ENCODE peak calls at places on chromosomes 12 and 14, in four cellular contexts. T, O, Z and K are unnamed samples.

GRCh38 chr12:89059721-89060120 is 292.6 kb downstream of the DUSP6 start:
- DNase-seq in T (no peak), O (no peak), Z (no peak), K (no peak)

GRCh38 chr12:48851883-48852733 is at the start of gene DDX23:
- DNase-seq in T (peak; percentile 91), O (peak; percentile 92), Z (peak; percentile 98), K (peak; percentile 97)

GRCh38 chr12:95173392-95174251 is 43.6 kb downstream of the FGD6 start:
- DNase-seq in T (no peak), O (no peak), Z (peak; percentile 75), K (peak; percentile 53)

GRCh38 chr12:94831081-94831747 is 172.3 kb downstream of the NDUFA12 start:
- DNase-seq in T (no peak), O (no peak), Z (no peak), K (no peak)

GRCh38 chr14:22314183-22314820 is 274.7 kb downstream of the DAD1 start:
- DNase-seq in T (peak; percentile 60), O (peak; percentile 82), Z (peak; percentile 37), K (peak; percentile 43)

GRCh38 chr12:130401703-130402102 is 64.0 kb downstream of the PIWIL1 start:
- DNase-seq in T (no peak), O (peak; percentile 12), Z (no peak), K (no peak)

GRCh38 chr12:131513606-131514005 is 197.3 kb upstream of the SFSWAP start:
- DNase-seq in T (no peak), O (peak; percentile 3), Z (no peak), K (no peak)

GRCh38 chr14:33922125-33922524 is 28.7 kb downstream of the EGLN3 start:
- DNase-seq in T (no peak), O (no peak), Z (no peak), K (no peak)

GRCh38 chr12:106445053-106445452 is 87.5 kb downstream of the POLR3B start:
- DNase-seq in T (no peak), O (no peak), Z (no peak), K (no peak)

GRCh38 chr12:63064080-63064479 is 86.9 kb downstream of the AVPR1A start:
- DNase-seq in T (no peak), O (no peak), Z (no peak), K (no peak)

GRCh38 chr12:4506870-4507269 is 31.8 kb upstream of the RAD51AP1 start:
- DNase-seq in T (no peak), O (no peak), Z (no peak), K (no peak)

GRCh38 chr12:109147954-109148353 is 31.6 kb downstream of the ACACB start:
- DNase-seq in T (no peak), O (no peak), Z (no peak), K (no peak)

GRCh38 chr12:49105504-49106120 is 5.0 kb downstream of the LMBR1L start:
- DNase-seq in T (no peak), O (no peak), Z (no peak), K (no peak)

GRCh38 chr12:43957732-43958131 is 121.9 kb downstream of the TMEM117 start:
- DNase-seq in T (peak; percentile 37), O (peak; percentile 49), Z (peak; percentile 17), K (peak; percentile 52)

GRCh38 chr14:73394317-73394716 is 64.0 kb downstream of the NUMB start:
- DNase-seq in T (no peak), O (no peak), Z (no peak), K (no peak)

GRCh38 chr12:48352157-48352775 is 1.5 kb upstream of the ZNF641 start:
- DNase-seq in T (no peak), O (no peak), Z (peak; percentile 72), K (no peak)

GRCh38 chr14:50008562-50009355 is 107.6 kb downstream of the VCPKMT start:
- DNase-seq in T (no peak), O (no peak), Z (no peak), K (no peak)

GRCh38 chr14:67618617-67619063 is 1.1 kb upstream of the ARG2 start:
- DNase-seq in T (no peak), O (peak; percentile 75), Z (peak; percentile 42), K (peak; percentile 67)

GRCh38 chr12:91406920-91407341 is 224.3 kb upstream of the DCN start:
- DNase-seq in T (peak; percentile 13), O (no peak), Z (no peak), K (no peak)

GRCh38 chr12:26271889-26272492 is 76.6 kb downstream of the SSPN start:
- DNase-seq in T (no peak), O (no peak), Z (no peak), K (no peak)

GRCh38 chr14:99231850-99232401 is 40.1 kb downstream of the BCL11B start:
- DNase-seq in T (peak; percentile 15), O (no peak), Z (no peak), K (no peak)

GRCh38 chr12:62684586-62685295 is 218.1 kb downstream of the MON2 start:
- DNase-seq in T (no peak), O (no peak), Z (no peak), K (peak; percentile 55)

GRCh38 chr14:59274991-59275391 is 86.5 kb downstream of the DAAM1 start:
- DNase-seq in T (no peak), O (no peak), Z (no peak), K (no peak)

DNA sequence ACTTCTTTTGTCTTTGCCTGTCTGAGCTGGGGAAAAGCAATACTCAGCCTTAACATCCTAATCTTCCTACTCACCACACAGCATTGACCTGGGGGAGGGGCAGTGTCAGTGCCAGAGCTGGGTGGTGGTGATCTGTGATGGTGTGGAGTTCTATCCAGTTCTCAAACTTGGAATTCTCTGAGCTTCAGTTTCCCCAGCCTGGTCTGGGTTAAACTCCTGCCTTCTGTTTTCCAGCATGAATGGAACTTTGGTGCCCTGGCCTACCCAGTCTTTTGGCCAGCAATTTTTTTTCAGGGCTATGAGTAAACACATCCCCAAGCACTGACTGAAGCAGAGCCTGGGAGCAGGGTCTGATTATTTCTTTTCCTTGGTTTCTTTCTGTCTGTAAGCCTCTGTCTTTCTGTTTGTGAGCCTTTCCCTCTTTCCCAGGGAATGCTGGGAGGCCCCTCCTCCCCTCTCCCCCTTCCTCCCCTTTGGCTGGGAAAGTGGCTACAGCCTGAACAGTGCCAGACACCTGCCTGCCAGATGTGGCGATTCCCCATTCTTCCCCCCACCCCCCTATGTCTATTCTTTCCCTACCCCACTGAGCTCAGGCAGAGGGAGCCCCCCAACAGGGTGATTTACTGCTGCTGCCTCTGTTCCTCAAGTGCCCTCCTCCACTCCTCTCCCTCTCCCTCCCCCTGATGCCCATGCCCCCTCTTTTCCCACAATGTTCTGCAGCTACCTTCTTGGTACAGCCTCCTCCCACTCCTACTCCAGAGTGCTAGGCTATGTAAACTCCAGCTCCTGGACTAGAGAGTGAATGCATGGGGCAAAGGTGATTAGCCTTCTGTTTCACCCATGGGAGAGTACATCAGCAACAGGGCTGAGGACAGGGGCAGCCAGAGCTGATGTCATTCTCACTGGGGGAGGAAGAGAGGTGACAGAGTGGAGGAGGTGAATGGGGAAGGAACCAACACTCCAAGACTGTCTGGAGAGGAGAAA is 11.1 kb downstream of the GPR84 start:
- DNase-seq in T (no peak), O (no peak), Z (peak; percentile 56), K (peak; percentile 83)
- TF ChIP-seq ELF1 in T (no peak), O (no peak), Z (no peak), K (no peak)

GRCh38 chr12:7068994-7069346 is 8.5 kb downstream of the C1S start:
- DNase-seq in T (no peak), O (no peak), Z (peak; percentile 27), K (no peak)
- H3K36me3 ChIP-seq in T (no peaks in the 10 kb centered on the region), O (no peaks in the 10 kb centered on the region), Z (no peaks in the 10 kb centered on the region), K (no peaks in the 10 kb centered on the region)

GRCh38 chr14:70956511-70956910 is 49.3 kb downstream of the PCNX1 start:
- DNase-seq in T (no peak), O (no peak), Z (no peak), K (no peak)

GRCh38 chr14:70957710-70958109 is 50.5 kb downstream of the PCNX1 start:
- DNase-seq in T (no peak), O (no peak), Z (no peak), K (no peak)

GRCh38 chr14:70952485-70952884 is 45.2 kb downstream of the PCNX1 start:
- DNase-seq in T (no peak), O (no peak), Z (no peak), K (no peak)

GRCh38 chr14:70954068-70954467 is 46.8 kb downstream of the PCNX1 start:
- DNase-seq in T (no peak), O (no peak), Z (no peak), K (no peak)

DNA sequence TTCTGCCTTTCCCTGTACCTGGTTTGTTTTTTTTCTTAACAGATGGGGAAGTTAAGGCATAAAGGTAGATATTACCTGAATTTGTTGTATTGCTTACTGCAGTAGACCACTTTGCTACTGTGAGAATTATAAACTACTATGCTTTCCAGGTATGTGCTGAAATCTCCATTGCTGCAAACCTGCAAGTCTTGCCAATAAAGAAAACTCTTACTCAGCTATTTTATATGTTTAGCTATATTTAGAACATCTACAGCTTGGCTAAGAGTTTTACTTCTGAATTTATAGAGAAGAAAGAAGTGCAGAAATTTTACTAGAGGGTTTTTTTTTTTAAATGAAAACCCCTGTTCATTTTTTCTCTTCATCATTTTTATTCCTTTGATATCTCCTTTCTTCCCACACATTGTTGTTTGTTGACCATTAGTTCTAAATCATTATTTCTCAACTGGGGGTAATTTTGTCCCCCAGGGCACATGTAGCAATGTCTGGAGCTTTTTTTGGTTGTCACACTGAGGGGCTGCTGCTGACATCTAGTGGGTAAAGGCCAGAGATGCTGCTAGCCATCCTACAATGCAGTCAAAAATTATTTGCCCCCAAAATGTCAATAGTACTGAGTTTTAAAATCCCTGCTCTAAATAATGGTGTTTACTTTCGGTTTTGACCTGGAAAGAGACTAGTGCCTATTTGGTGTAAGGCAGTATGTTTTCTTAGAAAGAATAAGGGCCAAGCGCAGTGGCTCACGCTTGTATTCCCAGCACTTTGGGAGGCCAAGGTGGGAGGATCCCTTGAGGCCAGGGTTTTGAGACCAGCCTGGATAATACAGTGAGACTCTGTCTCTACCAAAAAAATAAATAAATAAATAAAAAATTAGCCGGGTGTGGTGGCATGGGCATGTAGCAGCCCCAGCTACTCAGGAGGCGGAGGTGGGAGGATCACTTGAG is 48.6 kb downstream of the PCNX1 start:
- DNase-seq in T (no peak), O (peak; percentile 29), Z (no peak), K (peak; percentile 25)
- TF ChIP-seq ELF1 in T (no peak), O (no peak), Z (no peak), K (no peak)

GRCh38 chr14:105458571-105458970 is 16.1 kb upstream of the CRIP2 start:
- DNase-seq in T (no peak), O (no peak), Z (no peak), K (no peak)
- H3K36me3 ChIP-seq in T (peaks cover 15% of the 10 kb centered on the region), O (peaks cover 41% of the 10 kb centered on the region), Z (peaks cover 64% of the 10 kb centered on the region), K (peaks cover 62% of the 10 kb centered on the region)

DNA sequence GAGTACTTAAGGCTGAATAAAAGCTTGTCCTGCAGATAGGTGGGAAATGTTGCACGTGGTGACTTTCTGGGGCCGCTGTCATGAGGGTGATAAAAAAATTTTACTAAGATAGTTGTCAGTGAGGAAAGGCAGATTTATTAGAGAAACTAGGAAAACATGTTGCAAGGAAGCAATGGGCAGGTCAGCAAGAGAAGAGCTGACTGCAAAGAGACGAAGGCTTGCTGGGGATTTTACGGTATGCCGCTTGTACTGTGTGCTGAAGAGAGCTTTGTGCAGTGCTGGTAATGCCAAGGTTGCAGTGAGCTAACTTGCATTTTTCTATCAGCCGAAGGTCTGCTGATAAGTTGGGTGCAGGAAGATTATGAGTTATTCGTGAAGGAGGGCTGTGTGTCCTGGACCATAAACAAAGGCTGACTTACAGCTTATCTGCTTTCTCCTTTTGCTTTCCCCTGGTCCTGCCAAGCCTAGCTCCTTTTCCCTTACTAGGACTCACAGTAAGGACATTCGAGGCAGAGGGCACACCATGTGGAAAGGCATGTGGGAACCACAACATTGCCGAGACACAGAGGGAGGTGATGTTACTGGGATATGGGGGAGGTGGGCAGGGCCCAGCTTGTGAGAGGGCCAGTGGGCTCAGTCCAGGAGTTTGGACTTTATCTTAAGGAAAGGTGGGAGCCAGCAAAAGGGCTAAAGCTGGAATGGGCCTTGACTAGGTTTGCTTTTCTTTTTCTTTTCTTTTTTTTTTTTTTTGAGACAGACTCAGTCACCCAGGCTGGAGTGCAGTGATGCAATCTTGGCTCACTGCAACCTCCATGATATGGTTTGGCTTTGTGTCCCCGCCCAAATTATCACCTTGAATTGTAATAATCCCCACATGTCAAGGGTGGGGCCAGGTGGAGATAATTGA is 7.4 kb upstream of the CCDC88C start:
- DNase-seq in T (no peak), O (no peak), Z (no peak), K (no peak)
- TF ChIP-seq ELF1 in T (no peak), O (no peak), Z (no peak), K (no peak)